ENCODE peak calls at places on chromosome 7, in eight cellular contexts. O is PC-9, Y is K562, L is adipocyte, B is adrenal gland, E is OCI-LY7, K is right cardiac atrium, H is Caco-2. J is an unnamed sample. For H3K4me1 and H3K9me3, the result is how much of the 10 kb centered on the place peaks cover.

GRCh38 chr7:44100458-44101303 is 3.5 kb upstream of the AEBP1 start:
- DNase-seq in O (no peak), Y (no peak), L (peak), B (no peak), E (peak), K (peak), H (no peak), J (no peak)

GRCh38 chr7:90272242-90272641 is 27.3 kb downstream of the CFAP69 start:
- DNase-seq in O (no peak), Y (no peak), L (peak), B (no peak), E (no peak), K (no peak), H (no peak), J (no peak)

GRCh38 chr7:92119213-92119759 is 15.0 kb downstream of the CYP51A1 start:
- DNase-seq in O (no peak), Y (no peak), L (no peak), B (no peak), E (no peak), K (no peak), H (no peak), J (no peak)

GRCh38 chr7:80263821-80264220 is 129.2 kb downstream of the GNAI1 start:
- DNase-seq in O (no peak), Y (no peak), L (peak), B (no peak), E (no peak), K (no peak), H (no peak), J (no peak)

GRCh38 chr7:73504017-73504416 is 18.1 kb downstream of the BAZ1B start:
- DNase-seq in O (no peak), Y (no peak), L (no peak), B (no peak), E (no peak), K (no peak), H (no peak), J (no peak)

GRCh38 chr7:44065431-44066110 is at the start of gene PGAM2:
- DNase-seq in O (no peak), Y (no peak), L (no peak), B (peak), E (no peak), K (peak), H (no peak), J (peak)

GRCh38 chr7:128454808-128455555 is 696 bp upstream of the HILPDA start:
- DNase-seq in O (no peak), Y (peak), L (peak), B (peak), E (peak), K (peak), H (no peak), J (no peak)

GRCh38 chr7:149090397-149091195 is at the start of gene ZNF786:
- DNase-seq in O (peak), Y (peak), L (peak), B (peak), E (peak), K (peak), H (peak), J (peak)

GRCh38 chr7:134900430-134900876 is 85.9 kb upstream of the AGBL3 start:
- DNase-seq in O (no peak), Y (no peak), L (no peak), B (no peak), E (peak), K (no peak), H (no peak), J (no peak)

GRCh38 chr7:22543169-22543568 is 43.2 kb upstream of the STEAP1B start:
- DNase-seq in O (no peak), Y (no peak), L (no peak), B (no peak), E (no peak), K (no peak), H (no peak), J (no peak)

GRCh38 chr7:155066417-155066950 is 3.6 kb upstream of the HTR5A start:
- DNase-seq in O (no peak), Y (no peak), L (peak), B (no peak), E (no peak), K (no peak), H (no peak), J (no peak)

GRCh38 chr7:47979832-47980181 is 392 bp upstream of the HUS1 start:
- DNase-seq in O (no peak), Y (no peak), L (no peak), B (no peak), E (no peak), K (no peak), H (no peak), J (no peak)

GRCh38 chr7:4886671-4887070 is 3.2 kb upstream of the RADIL start:
- DNase-seq in O (no peak), Y (no peak), L (no peak), B (no peak), E (no peak), K (no peak), H (no peak), J (no peak)

GRCh38 chr7:128135275-128136214 is 104.3 kb upstream of the LRRC4 start:
- DNase-seq in O (no peak), Y (peak), L (peak), B (peak), E (peak), K (peak), H (peak), J (peak)

GRCh38 chr7:155252958-155253501 is 44.6 kb upstream of the INSIG1 start:
- DNase-seq in O (peak), Y (no peak), L (no peak), B (no peak), E (no peak), K (no peak), H (no peak), J (no peak)

GRCh38 chr7:7970620-7971307 is 2.2 kb downstream of the GLCCI1 start:
- DNase-seq in O (no peak), Y (no peak), L (peak), B (no peak), E (peak), K (no peak), H (no peak), J (no peak)

GRCh38 chr7:127911968-127912511 is 119.2 kb downstream of the LRRC4 start:
- DNase-seq in O (no peak), Y (no peak), L (no peak), B (no peak), E (peak), K (no peak), H (no peak), J (no peak)

GRCh38 chr7:158910254-158911053 is 54.1 kb downstream of the DYNC2I1 start:
- DNase-seq in O (no peak), Y (peak), L (no peak), B (no peak), E (no peak), K (no peak), H (no peak), J (no peak)

GRCh38 chr7:99143522-99143852 is 421 bp downstream of the SMURF1 start:
- DNase-seq in O (no peak), Y (no peak), L (no peak), B (no peak), E (no peak), K (no peak), H (no peak), J (no peak)
- H3K4me1 ChIP-seq in O (under half), Y (under half), L (under half), B (under half), E (under half), K (under half), H (under half), J (under half)

GRCh38 chr7:2824026-2824677 is 20.0 kb downstream of the GNA12 start:
- DNase-seq in O (no peak), Y (no peak), L (no peak), B (no peak), E (no peak), K (no peak), H (no peak), J (no peak)

GRCh38 chr7:2821161-2821841 is 22.8 kb downstream of the GNA12 start:
- DNase-seq in O (peak), Y (no peak), L (peak), B (peak), E (peak), K (peak), H (no peak), J (no peak)

GRCh38 chr7:2821842-2822507 is 22.1 kb downstream of the GNA12 start:
- DNase-seq in O (peak), Y (no peak), L (peak), B (no peak), E (peak), K (no peak), H (no peak), J (no peak)

GRCh38 chr7:2824678-2825461 is 19.2 kb downstream of the GNA12 start:
- DNase-seq in O (no peak), Y (no peak), L (no peak), B (no peak), E (peak), K (no peak), H (no peak), J (no peak)

DNA sequence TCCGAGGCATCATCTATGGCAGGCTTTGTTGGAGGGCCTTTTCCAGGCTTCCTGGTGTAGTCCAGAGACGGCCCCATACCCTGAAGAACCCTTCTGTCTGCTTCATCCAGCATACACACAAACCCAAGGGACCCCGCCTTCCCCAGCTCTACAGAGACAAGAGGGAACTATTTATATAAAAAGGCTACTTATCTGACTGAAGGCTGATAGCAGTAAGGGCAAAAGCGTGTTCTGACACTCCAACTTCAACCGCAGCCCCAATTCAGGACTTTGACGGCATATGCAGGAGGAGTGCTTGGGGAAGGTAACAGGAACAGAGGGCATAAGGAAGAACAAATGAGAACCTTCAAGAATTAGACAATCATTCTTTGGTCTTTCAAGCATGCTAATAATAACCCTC is 21.0 kb downstream of the GNA12 start:
- DNase-seq in O (no peak), Y (no peak), L (no peak), B (no peak), E (no peak), K (peak), H (no peak), J (no peak)
- H3K9me3 ChIP-seq in O (under half), Y (under half), L (under half), B (under half), E (under half), K (under half), H (under half), J (under half)

GRCh38 chr7:36038063-36038721 is 114.9 kb upstream of the EEPD1 start:
- DNase-seq in O (no peak), Y (no peak), L (no peak), B (no peak), E (no peak), K (no peak), H (no peak), J (no peak)

GRCh38 chr7:36039243-36039642 is 113.8 kb upstream of the EEPD1 start:
- DNase-seq in O (no peak), Y (no peak), L (no peak), B (peak), E (no peak), K (no peak), H (no peak), J (no peak)

GRCh38 chr7:36040679-36041078 is 112.4 kb upstream of the EEPD1 start:
- DNase-seq in O (no peak), Y (no peak), L (peak), B (no peak), E (no peak), K (no peak), H (no peak), J (no peak)

GRCh38 chr7:36037121-36037662 is 115.9 kb upstream of the EEPD1 start:
- DNase-seq in O (peak), Y (no peak), L (peak), B (peak), E (no peak), K (peak), H (peak), J (peak)

GRCh38 chr7:36039671-36040070 is 113.4 kb upstream of the EEPD1 start:
- DNase-seq in O (no peak), Y (no peak), L (no peak), B (no peak), E (no peak), K (no peak), H (no peak), J (no peak)
- H3K4me1 ChIP-seq in O (half or more), Y (under half), L (under half), B (under half), E (under half), K (under half), H (under half), J (under half)

DNA sequence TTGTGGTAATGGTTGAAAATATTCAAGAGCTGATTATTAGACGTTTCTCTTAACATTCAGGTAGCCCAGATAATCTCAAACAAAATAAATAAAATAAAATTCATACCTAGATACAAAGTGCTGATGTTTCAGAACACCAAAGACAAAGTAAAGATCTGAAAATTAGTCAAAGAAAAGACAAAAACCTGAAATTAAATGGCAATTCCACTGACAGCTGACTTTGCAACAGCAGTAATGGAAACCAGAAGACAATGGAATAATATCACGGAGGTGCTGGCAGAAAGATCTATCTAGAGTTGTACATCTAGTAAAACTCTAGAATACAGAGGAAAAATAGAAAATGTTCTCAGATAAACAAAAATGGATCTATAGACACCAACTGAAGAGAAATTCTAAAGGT is 58.0 kb upstream of the IKZF1 start:
- DNase-seq in O (no peak), Y (no peak), L (no peak), B (no peak), E (peak), K (no peak), H (no peak), J (no peak)
- H3K9me3 ChIP-seq in O (under half), Y (under half), L (under half), B (under half), E (half or more), K (under half), H (under half), J (under half)

GRCh38 chr7:30850426-30850825 is 61.2 kb upstream of the AQP1 start:
- DNase-seq in O (no peak), Y (no peak), L (no peak), B (no peak), E (no peak), K (no peak), H (no peak), J (no peak)
- H3K4me1 ChIP-seq in O (under half), Y (under half), L (under half), B (under half), E (under half), K (under half), H (under half), J (under half)

DNA sequence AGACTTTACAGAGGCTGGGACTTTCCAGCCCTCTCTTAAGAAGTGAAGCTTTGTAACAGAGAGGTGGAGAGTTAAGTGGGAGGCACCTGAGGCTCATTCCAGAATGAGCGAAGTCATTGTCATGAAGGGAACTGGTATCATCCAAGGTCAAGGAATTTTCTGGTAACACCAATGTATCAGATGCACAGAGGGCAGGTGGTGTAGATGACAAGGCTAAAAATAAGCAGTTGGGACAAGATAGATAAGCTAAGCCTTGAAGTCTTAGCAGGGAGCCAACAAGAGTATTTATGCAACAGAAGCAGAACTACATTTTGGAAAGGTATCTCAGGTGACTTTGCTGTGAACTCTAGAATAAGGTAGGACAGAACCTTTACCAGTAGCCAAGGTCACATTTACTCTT is 257.0 kb upstream of the AUTS2 start:
- DNase-seq in O (no peak), Y (no peak), L (no peak), B (no peak), E (no peak), K (no peak), H (no peak), J (no peak)
- H3K9me3 ChIP-seq in O (under half), Y (under half), L (under half), B (under half), E (under half), K (under half), H (under half), J (under half)

DNA sequence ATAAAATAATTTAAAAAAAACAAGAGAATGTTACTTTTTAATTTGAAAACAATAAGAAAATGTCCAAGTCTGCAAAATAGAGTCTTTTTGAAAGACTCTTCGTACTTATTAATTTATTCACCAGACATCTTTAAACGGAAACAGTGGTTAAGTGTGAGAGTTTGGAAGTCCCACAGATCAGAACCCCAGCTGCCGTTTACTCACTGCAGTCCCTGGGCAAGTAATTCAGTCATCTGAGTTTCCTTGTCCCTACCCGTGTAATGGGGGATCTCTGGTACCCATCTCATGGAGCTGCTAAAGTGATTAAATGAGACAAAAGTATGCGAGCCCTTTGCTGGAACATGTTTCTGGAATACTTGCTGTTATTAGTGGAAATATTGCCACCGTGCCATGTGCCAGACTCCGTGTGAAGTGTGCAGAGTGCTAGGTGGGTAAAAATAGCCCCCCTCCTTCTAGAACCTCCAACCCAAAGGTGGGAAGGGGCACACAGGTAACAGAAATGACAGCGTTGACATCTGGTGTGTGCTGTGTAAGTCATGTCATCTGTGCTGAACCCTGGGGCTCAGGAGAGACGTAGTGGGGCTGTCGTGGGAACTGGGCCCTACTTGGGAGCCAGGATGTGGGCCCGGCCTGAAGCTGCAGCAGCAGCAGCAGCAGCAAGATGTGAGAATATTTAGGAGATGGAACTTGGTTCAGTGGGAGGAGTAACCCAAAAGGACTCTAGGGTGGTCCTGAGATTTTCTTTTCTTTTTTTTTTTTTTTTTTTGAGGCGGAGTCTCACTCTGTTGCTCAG is 140.5 kb downstream of the CUX1 start:
- DNase-seq in O (no peak), Y (no peak), L (no peak), B (no peak), E (peak), K (no peak), H (no peak), J (no peak)
- H3K4me1 ChIP-seq in O (under half), Y (under half), L (under half), B (under half), E (half or more), K (under half), H (under half), J (under half)